ENCODE peak calls at places on chromosome 10, in five cellular contexts. One of them, this sample, is unnamed.

GRCh38 chr10:83801983-83802382 is 337.3 kb upstream of the GHITM start:
- DNase-seq in NCI-H1092 treated with DMSO at 0.1 percent for 48 hours: no peak
- DNase-seq in GDM1: no peak
- DNase-seq in Right ventricle myocardium inferior: no peak
- DNase-seq in activated CD4-positive, CD25-positive, alpha-beta regulatory T cell: no peak
- DNase-seq in this sample: peak; percentile 14

GRCh38 chr10:87651801-87652200 is 7.9 kb upstream of the PAPSS2 start:
- DNase-seq in activated CD4-positive, CD25-positive, alpha-beta regulatory T cell: no peak
- DNase-seq in NCI-H1092 treated with DMSO at 0.1 percent for 48 hours: no peak
- DNase-seq in GDM1: no peak
- DNase-seq in Right ventricle myocardium inferior: no peak
- DNase-seq in this sample: no peak

GRCh38 chr10:97543025-97543546 is 29.5 kb upstream of the ANKRD2 start:
- DNase-seq in NCI-H1092 treated with DMSO at 0.1 percent for 48 hours: no peak
- DNase-seq in GDM1: peak; percentile 84
- DNase-seq in activated CD4-positive, CD25-positive, alpha-beta regulatory T cell: no peak
- DNase-seq in Right ventricle myocardium inferior: peak; percentile 81
- DNase-seq in this sample: peak; percentile 85

GRCh38 chr10:75434292-75434691 is 2.9 kb downstream of the LRMDA start:
- DNase-seq in NCI-H1092 treated with DMSO at 0.1 percent for 48 hours: no peak
- DNase-seq in activated CD4-positive, CD25-positive, alpha-beta regulatory T cell: no peak
- DNase-seq in Right ventricle myocardium inferior: no peak
- DNase-seq in GDM1: no peak
- DNase-seq in this sample: no peak

GRCh38 chr10:126972622-126973414 is 67.6 kb downstream of the DOCK1 start:
- DNase-seq in NCI-H1092 treated with DMSO at 0.1 percent for 48 hours: no peak
- DNase-seq in activated CD4-positive, CD25-positive, alpha-beta regulatory T cell: no peak
- DNase-seq in Right ventricle myocardium inferior: no peak
- DNase-seq in GDM1: no peak
- DNase-seq in this sample: no peak

GRCh38 chr10:84530724-84531325 is 202.4 kb downstream of the CCSER2 start:
- DNase-seq in Right ventricle myocardium inferior: no peak
- DNase-seq in NCI-H1092 treated with DMSO at 0.1 percent for 48 hours: no peak
- DNase-seq in activated CD4-positive, CD25-positive, alpha-beta regulatory T cell: no peak
- DNase-seq in GDM1: no peak
- DNase-seq in this sample: no peak

GRCh38 chr10:28587270-28587969 is 54.5 kb downstream of the WAC start:
- DNase-seq in GDM1: no peak
- DNase-seq in NCI-H1092 treated with DMSO at 0.1 percent for 48 hours: no peak
- DNase-seq in activated CD4-positive, CD25-positive, alpha-beta regulatory T cell: no peak
- DNase-seq in Right ventricle myocardium inferior: no peak
- DNase-seq in this sample: no peak

GRCh38 chr10:78619244-78619851 is 449.4 kb upstream of the ZMIZ1 start:
- DNase-seq in GDM1: no peak
- DNase-seq in activated CD4-positive, CD25-positive, alpha-beta regulatory T cell: no peak
- DNase-seq in NCI-H1092 treated with DMSO at 0.1 percent for 48 hours: peak; percentile 10
- DNase-seq in Right ventricle myocardium inferior: no peak
- DNase-seq in this sample: no peak

GRCh38 chr10:5461914-5462840 is 37.2 kb downstream of the CALML5 start:
- DNase-seq in NCI-H1092 treated with DMSO at 0.1 percent for 48 hours: no peak
- DNase-seq in GDM1: no peak
- DNase-seq in activated CD4-positive, CD25-positive, alpha-beta regulatory T cell: no peak
- DNase-seq in Right ventricle myocardium inferior: no peak
- DNase-seq in this sample: no peak

GRCh38 chr10:93150990-93151547 is 77.4 kb downstream of the CYP26A1 start:
- DNase-seq in GDM1: no peak
- DNase-seq in NCI-H1092 treated with DMSO at 0.1 percent for 48 hours: no peak
- DNase-seq in activated CD4-positive, CD25-positive, alpha-beta regulatory T cell: no peak
- DNase-seq in Right ventricle myocardium inferior: no peak
- DNase-seq in this sample: no peak

GRCh38 chr10:49474901-49475300 is 64.0 kb downstream of the ERCC6 start:
- DNase-seq in Right ventricle myocardium inferior: no peak
- DNase-seq in NCI-H1092 treated with DMSO at 0.1 percent for 48 hours: no peak
- DNase-seq in activated CD4-positive, CD25-positive, alpha-beta regulatory T cell: no peak
- DNase-seq in GDM1: no peak
- DNase-seq in this sample: no peak